ENCODE peak calls at places on chromosomes 16 and 17, in four cellular contexts. X is CD8-positive, alpha-beta T cell; C is heart left ventricle; T is CD8-positive, alpha-beta memory T cell. U is an unnamed sample.

GRCh38 chr17:28917465-28917864 is 14.6 kb upstream of the DHRS13 start:
- DNase-seq in X (no peak), C (no peak), T (no peak), U (no peak)

GRCh38 chr17:42097691-42098661 is at the start of gene ZNF385C:
- DNase-seq in X (peak; percentile 42), C (no peak), T (peak; percentile 43), U (peak; percentile 52)

GRCh38 chr17:42438600-42439567 is 15.8 kb upstream of the CAVIN1 start:
- DNase-seq in X (no peak), C (no peak), T (no peak), U (no peak)

GRCh38 chr17:78249074-78249835 is 17.8 kb downstream of the TMEM235 start:
- DNase-seq in X (no peak), C (peak; percentile 24), T (no peak), U (no peak)

GRCh38 chr17:21058098-21058893 is 15.5 kb upstream of the USP22 start:
- DNase-seq in X (no peak), C (no peak), T (no peak), U (no peak)

GRCh38 chr17:74424658-74425057 is 7.2 kb upstream of the GPRC5C start:
- DNase-seq in X (no peak), C (peak; percentile 76), T (no peak), U (no peak)

GRCh38 chr16:74896389-74897370 is 88.2 kb downstream of the WDR59 start:
- DNase-seq in X (no peak), C (no peak), T (no peak), U (no peak)

GRCh38 chr17:63434951-63435571 is 11.0 kb downstream of the CYB561 start:
- DNase-seq in X (peak; percentile 11), C (peak; percentile 81), T (peak; percentile 47), U (peak; percentile 28)

GRCh38 chr16:69926241-69926640 is 24.9 kb upstream of the CLEC18A start:
- DNase-seq in X (no peak), C (no peak), T (no peak), U (no peak)

GRCh38 chr17:74435775-74436359 is 4.0 kb downstream of the GPRC5C start:
- DNase-seq in X (no peak), C (no peak), T (no peak), U (no peak)

GRCh38 chr17:43857141-43857540 is 10.2 kb downstream of the CD300LG start:
- DNase-seq in X (no peak), C (no peak), T (no peak), U (no peak)

GRCh38 chr17:43854498-43854897 is 7.5 kb downstream of the CD300LG start:
- DNase-seq in X (no peak), C (no peak), T (no peak), U (no peak)

GRCh38 chr17:43853546-43853945 is 6.6 kb downstream of the CD300LG start:
- DNase-seq in X (no peak), C (no peak), T (no peak), U (no peak)

GRCh38 chr17:43856141-43856540 is 9.2 kb downstream of the CD300LG start:
- DNase-seq in X (no peak), C (no peak), T (no peak), U (no peak)

GRCh38 chr17:43855061-43855460 is 8.1 kb downstream of the CD300LG start:
- DNase-seq in X (no peak), C (no peak), T (no peak), U (no peak)
- H3K9me3 ChIP-seq in X (no peaks in the 10 kb centered on the region), C (no peaks in the 10 kb centered on the region), T (no peaks in the 10 kb centered on the region), U (no peaks in the 10 kb centered on the region)

DNA sequence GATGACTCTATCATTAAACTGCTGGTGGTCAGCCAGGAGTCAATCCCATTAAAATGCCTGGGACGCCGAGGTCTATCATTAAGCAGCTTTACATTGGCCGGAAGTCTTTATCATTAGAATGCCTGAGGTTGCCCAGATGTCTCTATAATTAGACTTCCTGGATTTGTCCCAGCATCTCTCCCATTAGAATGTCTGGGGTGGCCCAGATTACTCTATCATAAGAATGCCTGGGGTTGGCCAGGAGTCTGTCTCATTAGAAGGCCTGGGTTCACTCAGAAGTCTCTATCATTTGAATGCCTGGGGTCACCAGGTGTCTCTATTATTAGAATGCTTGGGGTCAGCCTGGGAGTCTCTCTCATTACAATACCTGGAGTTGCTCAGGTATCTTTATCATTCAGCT is 2227.2 kb downstream of the TP53TG3F start:
- DNase-seq in X (no peak), C (no peak), T (no peak), U (no peak)
- H3K9me3 ChIP-seq in X (peaks cover 7% of the 10 kb centered on the region), C (no peaks in the 10 kb centered on the region), T (peaks cover 6% of the 10 kb centered on the region), U (peaks cover 5% of the 10 kb centered on the region)

GRCh38 chr16:3311496-3311895 is 6.2 kb downstream of the ZNF75A start:
- DNase-seq in X (no peak), C (no peak), T (no peak), U (no peak)
- H3K9me3 ChIP-seq in X (peaks cover 37% of the 10 kb centered on the region), C (peaks cover 11% of the 10 kb centered on the region), T (peaks cover 52% of the 10 kb centered on the region), U (peaks cover 41% of the 10 kb centered on the region)

GRCh38 chr17:61701334-61701733 is 110.3 kb upstream of the NACA2 start:
- DNase-seq in X (no peak), C (no peak), T (no peak), U (no peak)

GRCh38 chr17:61699694-61700093 is 108.7 kb upstream of the NACA2 start:
- DNase-seq in X (no peak), C (no peak), T (no peak), U (no peak)

GRCh38 chr17:61699032-61699431 is 108.0 kb upstream of the NACA2 start:
- DNase-seq in X (no peak), C (no peak), T (no peak), U (no peak)

GRCh38 chr17:61701978-61702377 is 111.0 kb upstream of the NACA2 start:
- DNase-seq in X (no peak), C (no peak), T (no peak), U (no peak)

DNA sequence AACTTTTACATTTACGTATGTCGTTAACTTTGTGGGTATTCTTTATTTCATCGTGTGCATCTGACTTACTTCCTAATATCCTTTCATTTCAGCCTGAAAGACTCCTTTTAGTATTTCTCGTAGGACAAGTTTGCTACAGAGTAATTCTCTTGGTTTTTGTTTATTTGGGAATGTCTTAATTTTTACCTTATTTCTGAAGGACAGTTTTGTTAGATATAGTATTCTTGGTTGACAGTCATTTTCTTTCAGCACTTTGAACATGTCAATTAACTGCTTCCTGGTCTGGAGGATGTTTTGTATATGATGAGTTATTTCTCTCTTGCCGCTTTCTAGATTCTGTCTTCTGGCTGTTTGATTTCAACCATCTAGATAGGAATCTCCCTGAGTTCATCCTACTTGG is 109.2 kb upstream of the NACA2 start:
- DNase-seq in X (no peak), C (no peak), T (no peak), U (no peak)
- H3K9me3 ChIP-seq in X (peaks cover 24% of the 10 kb centered on the region), C (no peaks in the 10 kb centered on the region), T (peaks cover 18% of the 10 kb centered on the region), U (peaks cover 6% of the 10 kb centered on the region)

GRCh38 chr16:35506018-35506897 is 2046.8 kb downstream of the TP53TG3F start:
- DNase-seq in X (no peak), C (no peak), T (no peak), U (no peak)
- H3K9me3 ChIP-seq in X (no peaks in the 10 kb centered on the region), C (no peaks in the 10 kb centered on the region), T (no peaks in the 10 kb centered on the region), U (no peaks in the 10 kb centered on the region)

DNA sequence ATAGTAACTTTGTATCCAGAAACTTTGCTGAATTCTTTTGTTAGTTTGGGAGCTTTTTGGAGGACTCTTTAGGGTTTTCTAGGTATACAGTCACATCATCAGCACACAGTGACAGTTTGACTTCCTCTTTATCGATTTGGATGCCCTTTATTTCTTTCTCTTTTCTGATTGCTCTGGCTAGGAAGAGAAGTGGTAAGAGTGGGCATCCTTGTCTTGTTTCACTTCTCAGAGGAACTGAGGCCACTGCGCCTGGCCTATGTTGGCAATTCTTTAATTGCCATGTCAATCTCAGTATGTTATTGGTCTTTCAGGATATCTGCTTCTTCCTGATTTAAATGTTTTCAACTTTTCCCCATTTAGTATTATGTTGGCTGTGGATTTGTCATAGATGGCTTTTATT is 24.6 kb downstream of the ATF7IP2 start:
- DNase-seq in X (no peak), C (no peak), T (no peak), U (no peak)
- H3K9me3 ChIP-seq in X (peaks cover 24% of the 10 kb centered on the region), C (no peaks in the 10 kb centered on the region), T (peaks cover 34% of the 10 kb centered on the region), U (peaks cover 12% of the 10 kb centered on the region)

GRCh38 chr16:63096857-63097256 is 1060.6 kb upstream of the CDH8 start:
- DNase-seq in X (no peak), C (no peak), T (no peak), U (no peak)
- H3K9me3 ChIP-seq in X (no peaks in the 10 kb centered on the region), C (no peaks in the 10 kb centered on the region), T (no peaks in the 10 kb centered on the region), U (no peaks in the 10 kb centered on the region)

U was measured in T-helper 17 cell.